ENCODE peak calls at places on chromosomes 5 and 9, in seven cellular contexts. K is GM12865; G is stimulated activated CD4-positive, alpha-beta T cell treated with anti-CD3 and anti-CD28 coated beads, Interleukin-2, amount 100 ng/mL, for 4 hours; H is AG08396; O is naive thymus-derived CD8-positive, alpha-beta T cell; B is astrocyte of the spinal cord; L is amygdala. N is an unnamed sample.

GRCh38 chr5:8394965-8395364 is 526.0 kb downstream of the MTRR start:
- DNase-seq in K (no peak), G (no peak), H (no peak), O (no peak), B (no peak), L (no peak), N (no peak)

GRCh38 chr5:134394932-134395331 is 16.7 kb downstream of the CDKN2AIPNL start:
- DNase-seq in K (no peak), G (no peak), H (no peak), O (no peak), B (peak; percentile 38), L (no peak), N (no peak)

GRCh38 chr9:78714591-78714990 is 417.7 kb downstream of the PSAT1 start:
- DNase-seq in K (no peak), G (no peak), H (no peak), O (no peak), B (peak; percentile 48), L (no peak), N (no peak)

GRCh38 chr5:99763021-99763814 is 772.0 kb upstream of the FAM174A start:
- DNase-seq in K (no peak), G (no peak), H (no peak), O (no peak), B (no peak), L (no peak), N (no peak)

GRCh38 chr9:135757356-135757755 is 55.4 kb downstream of the KCNT1 start:
- DNase-seq in K (no peak), G (no peak), H (no peak), O (no peak), B (no peak), L (no peak), N (no peak)

GRCh38 chr9:84953797-84954695 is 284.5 kb downstream of the NTRK2 start:
- DNase-seq in K (peak; percentile 72), G (no peak), H (peak; percentile 29), O (no peak), B (peak; percentile 60), L (peak; percentile 43), N (peak; percentile 76)

GRCh38 chr5:179217356-179217755 is 127.9 kb downstream of the ADAMTS2 start:
- DNase-seq in K (no peak), G (no peak), H (no peak), O (no peak), B (no peak), L (no peak), N (no peak)

GRCh38 chr5:157108961-157109360 is at the start of gene HAVCR2:
- DNase-seq in K (peak; percentile 84), G (peak; percentile 17), H (no peak), O (peak; percentile 72), B (no peak), L (no peak), N (no peak)

GRCh38 chr9:113955076-113955752 is 79.1 kb downstream of the ZNF618 start:
- DNase-seq in K (no peak), G (no peak), H (peak; percentile 65), O (no peak), B (peak; percentile 85), L (no peak), N (no peak)

GRCh38 chr5:168334161-168335094 is 43.0 kb downstream of the WWC1 start:
- DNase-seq in K (no peak), G (no peak), H (peak; percentile 84), O (no peak), B (peak; percentile 73), L (no peak), N (no peak)

GRCh38 chr5:12274236-12274635 is 370.0 kb upstream of the CTNND2 start:
- DNase-seq in K (no peak), G (no peak), H (no peak), O (no peak), B (no peak), L (no peak), N (no peak)

GRCh38 chr5:143106175-143106574 is 297.3 kb downstream of the NR3C1 start:
- DNase-seq in K (no peak), G (no peak), H (peak; percentile 40), O (no peak), B (peak; percentile 47), L (no peak), N (peak; percentile 38)

GRCh38 chr5:9776525-9776924 is 146.4 kb upstream of the TAS2R1 start:
- DNase-seq in K (no peak), G (no peak), H (no peak), O (no peak), B (peak; percentile 57), L (no peak), N (no peak)

GRCh38 chr5:59079622-59080620 is 497.0 kb downstream of the RAB3C start:
- DNase-seq in K (no peak), G (no peak), H (peak; percentile 44), O (no peak), B (peak; percentile 92), L (no peak), N (no peak)

GRCh38 chr5:51172853-51173635 is 210.2 kb upstream of the ISL1 start:
- DNase-seq in K (no peak), G (no peak), H (no peak), O (no peak), B (no peak), L (no peak), N (no peak)

GRCh38 chr9:118659011-118659410 is 710.2 kb downstream of the BRINP1 start:
- DNase-seq in K (no peak), G (no peak), H (no peak), O (no peak), B (no peak), L (no peak), N (no peak)

GRCh38 chr9:103804077-103804735 is 289.9 kb upstream of the SMC2 start:
- DNase-seq in K (no peak), G (no peak), H (no peak), O (no peak), B (peak; percentile 49), L (no peak), N (no peak)

GRCh38 chr5:128279345-128279744 is 195.8 kb downstream of the SLC12A2 start:
- DNase-seq in K (no peak), G (no peak), H (no peak), O (no peak), B (no peak), L (no peak), N (no peak)

GRCh38 chr9:113187935-113188595 is 33.0 kb downstream of the FKBP15 start:
- DNase-seq in K (no peak), G (no peak), H (peak; percentile 87), O (no peak), B (peak; percentile 79), L (no peak), N (peak; percentile 33)

GRCh38 chr5:171840701-171841522 is 55.3 kb downstream of the SMIM23 start:
- DNase-seq in K (no peak), G (no peak), H (no peak), O (no peak), B (no peak), L (no peak), N (no peak)

GRCh38 chr5:157348049-157348400 is 82.1 kb downstream of the CYFIP2 start:
- DNase-seq in K (no peak), G (no peak), H (no peak), O (no peak), B (no peak), L (no peak), N (no peak)

GRCh38 chr9:8907863-8908262 is 1108.3 kb upstream of the DMAC1 start:
- DNase-seq in K (no peak), G (no peak), H (no peak), O (no peak), B (no peak), L (no peak), N (no peak)

GRCh38 chr5:170145462-170145861 is 39.8 kb downstream of the FOXI1 start:
- DNase-seq in K (peak; percentile 31), G (no peak), H (no peak), O (no peak), B (no peak), L (no peak), N (no peak)

GRCh38 chr5:131634666-131634995 is 398 bp downstream of the RAPGEF6 start:
- DNase-seq in K (peak; percentile 78), G (peak; percentile 29), H (peak; percentile 27), O (peak; percentile 82), B (peak; percentile 56), L (no peak), N (peak; percentile 53)

GRCh38 chr9:86549920-86550319 is 195.7 kb upstream of the TUT7 start:
- DNase-seq in K (no peak), G (no peak), H (no peak), O (no peak), B (no peak), L (no peak), N (no peak)

GRCh38 chr9:136587944-136588662 is 42.3 kb upstream of the NOTCH1 start:
- DNase-seq in K (no peak), G (no peak), H (no peak), O (no peak), B (peak; percentile 27), L (no peak), N (peak; percentile 60)

GRCh38 chr9:127136880-127137639 is 14.6 kb upstream of the ANGPTL2 start:
- DNase-seq in K (no peak), G (no peak), H (no peak), O (no peak), B (no peak), L (no peak), N (no peak)

GRCh38 chr9:127140842-127141675 is 18.6 kb upstream of the ANGPTL2 start:
- DNase-seq in K (no peak), G (no peak), H (no peak), O (no peak), B (no peak), L (no peak), N (no peak)

GRCh38 chr5:69415584-69415958 is 655 bp downstream of the MARVELD2 start:
- DNase-seq in K (no peak), G (no peak), H (no peak), O (no peak), B (no peak), L (no peak), N (no peak)

GRCh38 chr5:71653119-71653518 is 66.0 kb upstream of the CARTPT start:
- DNase-seq in K (no peak), G (no peak), H (no peak), O (no peak), B (peak; percentile 29), L (no peak), N (no peak)

GRCh38 chr5:31049933-31050704 is 143.4 kb upstream of the CDH6 start:
- DNase-seq in K (no peak), G (no peak), H (peak; percentile 18), O (no peak), B (peak; percentile 18), L (no peak), N (no peak)

GRCh38 chr5:38341641-38342040 is 83.3 kb downstream of the EGFLAM start:
- DNase-seq in K (no peak), G (no peak), H (no peak), O (no peak), B (no peak), L (no peak), N (no peak)